ENCODE peak calls at places on chromosomes 13 and 19, in five cellular contexts. R is psoas muscle, X is kidney, S is lung, Q is heart right ventricle. K is an unnamed sample. For H3K4me1 and H3K36me3, the result is how much of the 10 kb centered on the place peaks cover.

GRCh38 chr19:56976300-56976699 is 135.8 kb upstream of the PEG3 start:
- DNase-seq in R (no peak), S (no peak), X (no peak), Q (no peak), K (no peak)

GRCh38 chr13:95067303-95067702 is 233.9 kb downstream of the ABCC4 start:
- DNase-seq in R (no peak), S (no peak), X (no peak), Q (no peak), K (no peak)

GRCh38 chr19:49502866-49503581 is 6.8 kb downstream of the RPS11 start:
- DNase-seq in S (no peak), R (no peak), X (no peak), Q (peak), K (peak)

GRCh38 chr19:13935765-13936486 is 2.3 kb downstream of the PODNL1 start:
- DNase-seq in X (peak), Q (no peak), S (no peak), R (no peak), K (no peak)

GRCh38 chr13:39329182-39329639 is 273.8 kb downstream of the LHFPL6 start:
- DNase-seq in S (no peak), X (no peak), R (no peak), Q (no peak), K (no peak)

GRCh38 chr19:13243971-13244370 is 93.8 kb downstream of the IER2 start:
- DNase-seq in S (no peak), Q (no peak), R (no peak), X (no peak), K (no peak)

GRCh38 chr13:109628251-109628699 is 158.1 kb downstream of the IRS2 start:
- DNase-seq in X (no peak), Q (no peak), S (no peak), R (no peak), K (no peak)

GRCh38 chr13:23656637-23657036 is 86.4 kb downstream of the TNFRSF19 start:
- DNase-seq in X (no peak), R (no peak), Q (peak), S (no peak), K (no peak)

DNA sequence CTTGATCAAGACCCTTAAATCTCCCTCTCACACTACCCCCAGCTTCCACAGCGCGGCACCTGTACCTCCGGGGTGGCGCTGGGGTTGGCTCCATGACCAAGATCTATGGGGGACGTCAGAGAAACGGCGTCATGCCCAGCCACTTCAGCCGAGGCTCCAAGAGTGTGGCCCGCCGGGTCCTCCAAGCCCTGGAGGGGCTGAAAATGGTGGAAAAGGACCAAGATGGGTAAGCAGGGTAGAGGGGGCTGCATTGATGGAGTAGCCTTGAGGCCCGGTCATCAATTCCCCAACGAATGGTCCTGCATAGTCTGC is 8.1 kb upstream of the CD79A start:
- DNase-seq in S (no peak), R (peak), X (peak), Q (no peak), K (no peak)
- H3K4me3 ChIP-seq in S (no peak), R (no peak), X (no peak), Q (no peak), K (no peak)

GRCh38 chr19:54173951-54174817 is 1.2 kb upstream of the TMC4 start:
- DNase-seq in R (no peak), X (peak), Q (no peak), S (no peak), K (no peak)
- H3K4me1 ChIP-seq in R (under half), X (under half), Q (under half), S (under half), K (under half)

GRCh38 chr19:3056454-3057016 is 5.8 kb downstream of the TLE5 start:
- DNase-seq in R (no peak), X (peak), Q (no peak), S (no peak), K (no peak)
- H3K36me3 ChIP-seq in R (half or more), X (under half), Q (under half), S (under half), K (half or more)

GRCh38 chr19:40646564-40647254 is 43.7 kb downstream of the NUMBL start:
- DNase-seq in X (peak), S (no peak), R (no peak), Q (no peak), K (no peak)
- H3K4me3 ChIP-seq in X (peak), S (no peak), R (peak), Q (peak), K (no peak)

GRCh38 chr19:2268861-2269243 is 12.6 kb upstream of the JSRP1 start:
- DNase-seq in Q (no peak), R (no peak), X (no peak), S (no peak), K (no peak)

GRCh38 chr19:2271516-2272103 is 10.4 kb downstream of the PEAK3 start:
- DNase-seq in R (peak), X (peak), Q (no peak), S (peak), K (no peak)

GRCh38 chr19:2270572-2271515 is 11.1 kb downstream of the PEAK3 start:
- DNase-seq in X (peak), S (peak), R (peak), Q (peak), K (peak)

GRCh38 chr19:2269244-2270156 is 12.5 kb downstream of the PEAK3 start:
- DNase-seq in S (peak), X (peak), Q (peak), R (peak), K (peak)

DNA sequence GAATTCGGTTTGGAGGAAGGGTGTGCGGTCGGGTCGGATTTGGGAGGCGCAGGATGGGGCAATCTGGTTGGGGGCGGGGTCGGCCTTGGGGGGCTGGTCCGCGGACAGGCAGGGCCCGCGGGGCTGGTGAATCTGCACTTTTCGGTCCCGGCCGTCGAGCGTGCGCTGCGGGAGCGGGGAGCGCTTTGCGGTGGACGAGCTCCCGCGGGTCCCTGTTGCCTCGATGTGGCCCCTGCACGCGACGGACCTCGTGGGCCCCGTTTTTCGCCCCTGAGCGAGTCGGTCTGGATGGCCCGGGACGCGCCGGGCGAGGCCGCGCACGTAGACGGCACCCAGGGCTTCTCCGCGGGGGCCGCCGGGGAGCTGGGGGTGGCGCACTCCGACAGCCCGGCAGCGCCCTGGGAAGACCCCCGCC is 11.8 kb downstream of the PEAK3 start:
- DNase-seq in S (peak), R (peak), Q (peak), X (peak), K (peak)
- H3K4me1 ChIP-seq in S (under half), R (under half), Q (under half), X (under half), K (under half)

GRCh38 chr13:25319781-25320180 is 18.4 kb downstream of the NUP58 start:
- DNase-seq in X (no peak), Q (no peak), S (no peak), R (no peak), K (no peak)
- H3K36me3 ChIP-seq in X (under half), Q (under half), S (under half), R (half or more), K (half or more)

DNA sequence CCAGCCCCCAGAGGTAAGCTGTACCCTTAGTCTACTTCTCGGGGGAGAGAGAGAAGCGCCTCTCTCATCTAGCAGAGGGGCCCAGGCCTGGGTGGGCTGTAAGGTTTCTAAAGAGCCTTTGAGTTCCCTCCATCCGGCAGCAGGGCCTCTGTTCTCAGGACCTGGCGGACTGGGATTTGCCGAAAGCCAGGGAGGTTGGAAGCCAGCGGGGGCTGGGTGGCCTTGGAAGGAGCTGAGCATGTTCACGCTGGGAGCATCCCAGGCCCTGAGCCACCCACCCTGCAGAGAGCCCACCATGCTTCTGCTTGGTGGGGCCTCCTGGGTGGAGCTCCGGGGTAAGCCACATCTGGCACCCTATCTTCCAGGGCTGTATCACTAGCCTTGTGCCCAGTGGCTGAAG is 7.8 kb downstream of the SLC7A10 start:
- DNase-seq in S (no peak), R (no peak), Q (no peak), X (no peak), K (no peak)
- H3K4me3 ChIP-seq in S (no peak), R (no peak), Q (no peak), X (no peak), K (no peak)

DNA sequence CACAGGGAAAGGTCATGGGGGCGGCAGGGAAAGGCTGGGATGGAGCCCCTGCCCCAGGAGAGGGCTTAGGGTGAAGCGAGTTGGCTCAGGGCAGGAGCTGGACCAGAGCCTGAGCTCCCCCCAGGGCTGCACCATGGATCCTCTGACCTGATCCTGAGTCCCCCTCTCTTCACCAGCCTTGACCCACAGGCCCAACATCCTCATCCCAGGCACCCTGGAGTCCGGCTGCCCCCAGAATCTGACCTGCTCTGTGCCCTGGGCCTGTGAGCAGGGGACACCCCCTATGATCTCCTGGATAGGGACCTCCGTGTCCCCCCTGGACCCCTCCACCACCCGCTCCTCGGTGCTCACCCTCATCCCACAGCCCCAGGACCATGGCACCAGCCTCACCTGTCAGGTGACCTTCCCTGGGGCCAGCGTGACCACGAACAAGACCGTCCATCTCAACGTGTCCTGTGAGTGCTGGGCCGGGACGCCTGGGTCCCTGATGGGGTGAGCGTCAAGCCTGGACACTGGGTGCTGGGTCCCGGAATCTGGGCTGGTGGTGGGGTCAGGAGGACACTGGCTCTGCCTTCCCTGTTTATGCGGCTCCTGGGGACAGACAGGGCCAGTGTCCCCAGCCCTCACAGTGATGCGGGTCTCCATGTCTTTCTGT is 842 bp downstream of the SIGLEC9 start:
- DNase-seq in Q (no peak), S (no peak), X (no peak), R (no peak), K (no peak)
- H3K4me1 ChIP-seq in Q (under half), S (under half), X (under half), R (under half), K (half or more)